ENCODE peak calls at places on chromosomes 13 and 19, in five cellular contexts. Y is uterus, C is body of pancreas, B is esophagus squamous epithelium, O is A549. W is an unnamed sample.

GRCh38 chr19:7550987-7551761 is 15.7 kb downstream of the PNPLA6 start:
- DNase-seq in Y (peak; percentile 56), C (peak; percentile 94), B (no peak), O (no peak), W (no peak)

GRCh38 chr19:49149652-49150105 is 5.5 kb downstream of the HRC start:
- DNase-seq in Y (peak; percentile 72), C (peak; percentile 73), B (no peak), O (peak; percentile 82), W (no peak)

GRCh38 chr19:4376991-4377781 is 23.2 kb downstream of the SH3GL1 start:
- DNase-seq in Y (peak; percentile 18), C (peak; percentile 84), B (no peak), O (no peak), W (no peak)

GRCh38 chr13:21567714-21568113 is 36.3 kb downstream of the MICU2 start:
- DNase-seq in Y (no peak), C (no peak), B (no peak), O (no peak), W (no peak)

GRCh38 chr13:42275098-42275471 is 3.1 kb downstream of the AKAP11 start:
- DNase-seq in Y (no peak), C (no peak), B (no peak), O (no peak), W (no peak)

GRCh38 chr13:95564948-95565347 is 12.4 kb downstream of the CLDN10 start:
- DNase-seq in Y (no peak), C (no peak), B (no peak), O (no peak), W (no peak)

GRCh38 chr19:17075035-17075859 is at the start of the genes HAUS8 and MYO9B:
- DNase-seq in Y (peak; percentile 100), C (peak; percentile 99), B (peak; percentile 98), O (peak; percentile 76), W (peak; percentile 95)

GRCh38 chr13:100789968-100790367 is 115.4 kb upstream of the TMTC4 start:
- DNase-seq in Y (no peak), C (no peak), B (no peak), O (no peak), W (no peak)

GRCh38 chr13:82800391-82800790 is 1081.9 kb downstream of the SLITRK1 start:
- DNase-seq in Y (no peak), C (no peak), B (no peak), O (no peak), W (no peak)

GRCh38 chr19:40798223-40798996 is 581 bp upstream of the EGLN2 start:
- DNase-seq in Y (peak; percentile 100), C (peak; percentile 100), B (peak; percentile 100), O (peak; percentile 99), W (peak; percentile 97)

GRCh38 chr13:39818953-39819352 is 163.5 kb downstream of the COG6 start:
- DNase-seq in Y (peak; percentile 34), C (no peak), B (no peak), O (no peak), W (no peak)

GRCh38 chr13:67383358-67383757 is 153.2 kb upstream of the PCDH9 start:
- DNase-seq in Y (no peak), C (peak; percentile 17), B (no peak), O (no peak), W (no peak)

GRCh38 chr19:3132971-3133792 is 2.7 kb upstream of the GNA15 start:
- DNase-seq in Y (no peak), C (peak; percentile 36), B (no peak), O (no peak), W (peak; percentile 94)

GRCh38 chr13:39963612-39964011 is 308.1 kb downstream of the COG6 start:
- DNase-seq in Y (no peak), C (no peak), B (no peak), O (no peak), W (no peak)

GRCh38 chr19:309206-309565 is 18.0 kb upstream of the PLPP2 start:
- DNase-seq in Y (no peak), C (no peak), B (no peak), O (no peak), W (no peak)

DNA sequence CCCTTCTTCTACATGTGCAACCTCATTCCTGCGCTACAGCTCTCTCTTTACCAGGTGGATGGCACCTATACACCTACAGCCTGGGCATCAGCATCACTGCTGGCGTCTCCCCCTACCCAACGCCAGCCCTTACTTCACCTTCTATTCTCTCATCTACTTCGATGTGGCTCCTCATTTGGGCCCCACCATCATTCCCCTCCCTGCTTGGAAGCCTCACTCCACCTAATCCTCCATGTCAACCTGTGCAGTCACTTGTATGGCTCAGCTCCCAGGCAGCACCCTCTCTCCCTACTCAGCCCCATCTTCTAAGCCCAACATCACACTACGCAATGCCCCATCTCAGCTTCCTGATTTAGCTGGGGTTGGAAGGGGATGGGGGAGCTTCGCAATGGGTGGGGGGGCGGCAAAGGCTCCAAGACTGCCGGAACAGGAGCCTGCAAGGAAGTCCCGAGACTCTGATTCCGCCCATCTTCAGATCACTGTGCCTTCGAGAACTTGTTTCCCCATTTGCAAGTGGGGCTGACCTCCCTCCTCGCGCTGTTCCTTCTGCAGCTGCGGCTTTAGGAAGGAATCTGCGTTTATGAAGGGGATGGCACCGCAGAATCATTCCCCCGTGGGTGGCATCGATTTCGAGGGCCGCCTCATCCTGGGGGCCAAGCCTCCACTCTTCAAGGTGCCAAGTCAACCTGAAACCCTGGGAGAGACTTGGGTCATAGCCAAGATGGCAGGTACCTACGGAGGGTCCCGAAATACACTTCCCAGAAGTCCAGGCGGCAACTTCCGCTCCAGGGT is 913 bp downstream of the MZF1 start:
- DNase-seq in Y (no peak), C (no peak), B (no peak), O (no peak), W (no peak)
- TF ChIP-seq POLR2A in Y (no peak), C (no peak), B (no peak), O (no peak), W (no peak)

DNA sequence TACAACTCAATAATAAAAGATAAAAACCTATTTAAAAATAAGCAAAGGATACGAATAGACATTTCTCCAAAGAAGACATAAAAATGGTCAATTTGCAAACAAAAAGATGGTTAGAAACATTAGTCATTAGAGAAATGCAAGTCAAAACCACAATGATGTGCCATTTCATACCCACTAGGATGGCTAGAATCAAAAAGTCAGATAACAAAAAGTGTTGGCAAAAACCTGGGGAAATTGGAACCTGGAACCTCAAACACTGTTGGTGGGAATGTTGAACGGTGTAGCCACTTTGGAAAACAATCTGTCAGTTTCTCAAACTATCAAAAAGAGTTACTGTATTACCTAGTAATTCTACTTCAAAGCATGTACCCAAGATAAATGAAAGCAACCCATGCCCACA is 26.5 kb upstream of the ZNF30 start:
- DNase-seq in Y (no peak), C (no peak), B (no peak), O (no peak), W (no peak)
- TF ChIP-seq POLR2A in Y (no peak), C (no peak), B (no peak), O (no peak), W (no peak)

GRCh38 chr19:1416014-1416841 is 8.8 kb downstream of the DAZAP1 start:
- DNase-seq in Y (no peak), C (peak; percentile 43), B (no peak), O (no peak), W (no peak)
- TF ChIP-seq POLR2A in Y (no peak), C (no peak), B (no peak), O (no peak), W (no peak)

DNA sequence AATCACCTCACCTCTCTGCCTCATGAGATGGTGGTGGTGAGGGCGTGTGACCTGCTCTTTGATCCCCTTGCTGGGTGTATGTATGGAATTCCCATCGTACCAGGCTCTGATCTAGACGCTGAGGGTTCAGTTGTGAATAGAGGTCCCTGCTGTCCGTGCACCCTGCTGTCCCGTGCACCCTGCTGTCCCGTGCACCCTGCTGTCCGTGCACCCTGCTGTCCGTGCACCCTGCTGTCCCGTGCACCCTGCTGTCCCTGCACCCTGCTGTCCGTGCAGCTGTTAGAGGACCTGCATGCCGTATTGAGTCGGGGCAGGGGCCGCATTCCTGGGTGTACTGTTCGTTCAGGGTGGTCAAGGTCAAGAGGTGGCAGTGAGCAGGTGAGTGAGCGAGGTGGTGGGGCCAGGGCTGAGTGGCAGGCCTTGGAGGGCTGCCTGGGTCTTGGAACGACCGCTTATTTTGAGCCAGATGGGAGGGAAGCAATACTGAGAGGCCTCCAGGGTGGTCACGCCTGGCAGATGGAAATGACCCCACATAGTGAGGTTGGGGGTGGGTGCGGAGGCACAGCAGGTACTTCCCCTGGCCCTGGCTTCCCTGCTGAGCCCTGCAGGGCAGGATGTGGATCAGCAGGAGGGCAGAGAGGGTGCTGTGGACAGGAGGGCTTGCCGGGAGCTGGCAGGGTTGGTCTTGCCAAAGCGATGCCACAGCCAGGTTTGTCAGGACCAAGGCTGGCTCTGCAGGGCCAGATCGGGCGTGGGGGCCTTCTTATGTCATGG is 4.6 kb upstream of the EPN1 start:
- DNase-seq in Y (no peak), C (no peak), B (no peak), O (no peak), W (peak; percentile 98)
- TF ChIP-seq POLR2A in Y (no peak), C (no peak), B (no peak), O (no peak), W (peak; percentile 15)

W was measured in H54.